ENCODE peak calls at places on chromosomes 16 and 17, in nine cellular contexts. B, W, X, L, R, K, J, U and Z are unnamed samples.

GRCh38 chr17:78362671-78363070 is 2.8 kb upstream of the SOCS3 start:
- DNase-seq in R (no peak), L (no peak), B (no peak), X (no peak), J (no peak), W (no peak), K (no peak), U (no peak), Z (no peak)

GRCh38 chr16:56610017-56610608 is 1.7 kb downstream of the MT2A start:
- DNase-seq in R (peak), W (no peak), B (peak), L (peak), K (peak), U (peak), J (peak), X (peak), Z (peak)

GRCh38 chr17:21240375-21241055 is 12.7 kb downstream of the NATD1 start:
- DNase-seq in L (no peak), K (no peak), X (no peak), W (no peak), R (no peak), B (no peak), U (no peak), J (no peak), Z (no peak)

GRCh38 chr17:78947235-78948153 is 22.3 kb upstream of the TIMP2 start:
- DNase-seq in K (no peak), R (peak), W (no peak), U (peak), X (no peak), B (no peak), J (no peak), L (no peak), Z (no peak)

GRCh38 chr17:78390241-78391050 is 12.0 kb downstream of the PGS1 start:
- DNase-seq in U (peak), R (no peak), L (no peak), B (peak), W (no peak), K (peak), J (peak), X (no peak), Z (peak)

GRCh38 chr16:90043526-90043925 is 24.3 kb upstream of the DBNDD1 start:
- DNase-seq in X (no peak), R (no peak), U (no peak), W (no peak), L (no peak), J (no peak), K (no peak), B (no peak), Z (no peak)

GRCh38 chr16:89557230-89557935 is 3.1 kb upstream of the RPL13 start:
- DNase-seq in J (peak), K (peak), B (peak), U (peak), X (peak), R (peak), L (peak), W (peak), Z (peak)

GRCh38 chr17:36817483-36818048 is 119.7 kb upstream of the LHX1 start:
- DNase-seq in X (no peak), L (no peak), W (peak), J (no peak), K (no peak), B (no peak), U (no peak), R (no peak), Z (no peak)

GRCh38 chr17:74012465-74012864 is 191.0 kb upstream of the RPL38 start:
- DNase-seq in X (no peak), W (no peak), L (no peak), K (no peak), U (no peak), R (no peak), B (no peak), J (no peak), Z (no peak)

GRCh38 chr16:53094013-53094630 is 39.3 kb downstream of the CHD9 start:
- DNase-seq in K (peak), X (peak), J (no peak), U (peak), W (no peak), L (peak), B (no peak), R (peak), Z (peak)

GRCh38 chr17:29086628-29087332 is 43.8 kb downstream of the PIPOX start:
- DNase-seq in J (no peak), B (no peak), W (peak), L (no peak), K (no peak), U (no peak), R (no peak), X (no peak), Z (peak)

GRCh38 chr17:7254511-7254910 is 2.5 kb downstream of the ELP5 start:
- DNase-seq in W (no peak), J (no peak), U (peak), R (no peak), B (no peak), K (no peak), X (no peak), L (no peak), Z (no peak)

GRCh38 chr17:45382226-45382625 is 50.4 kb downstream of the ARHGAP27 start:
- DNase-seq in R (no peak), J (no peak), B (no peak), X (no peak), L (no peak), W (no peak), K (no peak), U (no peak), Z (no peak)

GRCh38 chr17:36674278-36674650 is 72.9 kb downstream of the MRM1 start:
- DNase-seq in X (peak), R (no peak), U (no peak), B (no peak), W (no peak), L (no peak), J (no peak), K (no peak), Z (no peak)

GRCh38 chr17:28760987-28761562 is 17.3 kb downstream of the TRAF4 start:
- DNase-seq in U (no peak), J (peak), X (peak), R (peak), W (peak), K (peak), L (peak), B (peak), Z (peak)

GRCh38 chr16:79632289-79632688 is 31.8 kb upstream of the MAF start:
- DNase-seq in R (no peak), B (no peak), J (no peak), K (no peak), L (no peak), U (peak), X (no peak), W (no peak), Z (peak)

GRCh38 chr16:11309895-11310633 is 28.9 kb upstream of the PRM1 start:
- DNase-seq in R (no peak), J (no peak), W (no peak), L (no peak), B (no peak), U (no peak), K (peak), X (peak), Z (no peak)

GRCh38 chr17:4043862-4044261 is 79.6 kb upstream of the ATP2A3 start:
- DNase-seq in R (peak), U (no peak), X (peak), W (no peak), K (no peak), B (no peak), J (no peak), L (no peak), Z (no peak)

GRCh38 chr16:57537596-57538234 is 1.3 kb upstream of the CCDC102A start:
- DNase-seq in X (no peak), B (no peak), J (no peak), K (no peak), W (no peak), L (no peak), R (no peak), U (no peak), Z (no peak)

GRCh38 chr17:64004218-64004770 is 6.1 kb downstream of the PRR29 start:
- DNase-seq in K (no peak), R (no peak), W (no peak), L (no peak), J (no peak), X (peak), B (no peak), U (no peak), Z (no peak)

GRCh38 chr17:5413682-5414081 is 5.8 kb downstream of the NUP88 start:
- DNase-seq in J (peak), B (peak), K (peak), L (no peak), X (no peak), U (peak), R (no peak), W (no peak), Z (peak)

GRCh38 chr16:56855936-56856335 is 9.1 kb upstream of the SLC12A3 start:
- DNase-seq in B (no peak), U (no peak), L (no peak), X (no peak), R (no peak), J (no peak), K (no peak), W (no peak), Z (no peak)

GRCh38 chr16:82699711-82700495 is 73.1 kb downstream of the CDH13 start:
- DNase-seq in K (peak), U (no peak), X (no peak), L (no peak), J (peak), W (no peak), B (peak), R (no peak), Z (peak)

GRCh38 chr16:86381491-86381890 is 128.8 kb upstream of the FOXF1 start:
- DNase-seq in X (no peak), J (no peak), B (no peak), W (no peak), L (no peak), R (no peak), U (no peak), K (no peak), Z (peak)

GRCh38 chr17:19750835-19751234 is 2.7 kb upstream of the ALDH3A1 start:
- DNase-seq in L (no peak), B (no peak), R (no peak), X (no peak), U (no peak), W (no peak), J (no peak), K (no peak), Z (no peak)

GRCh38 chr16:83549836-83550569 is 257.8 kb upstream of the HSBP1 start:
- DNase-seq in J (no peak), K (no peak), U (no peak), X (no peak), L (no peak), R (no peak), B (no peak), W (peak), Z (no peak)

GRCh38 chr16:84616515-84616914 is 1.4 kb downstream of the COTL1 start:
- DNase-seq in R (no peak), K (no peak), B (no peak), J (no peak), L (no peak), X (peak), U (no peak), W (no peak), Z (peak)

GRCh38 chr17:60135951-60136666 is 13.7 kb upstream of the CA4 start:
- DNase-seq in W (no peak), L (peak), X (peak), R (no peak), K (no peak), J (no peak), B (no peak), U (no peak), Z (no peak)

GRCh38 chr16:67246081-67246944 is 968 bp downstream of the FHOD1 start:
- DNase-seq in K (peak), U (peak), X (peak), J (peak), L (peak), B (peak), W (peak), R (peak), Z (peak)

GRCh38 chr17:9356488-9356911 is 219.1 kb downstream of the STX8 start:
- DNase-seq in X (no peak), U (no peak), B (no peak), K (no peak), R (no peak), W (peak), J (no peak), L (no peak), Z (no peak)

GRCh38 chr17:7001562-7001961 is 5.7 kb downstream of the ALOX12 start:
- DNase-seq in J (peak), W (peak), U (no peak), K (no peak), X (peak), R (peak), B (peak), L (no peak), Z (peak)

GRCh38 chr17:16922386-16923096 is 49.4 kb downstream of the TNFRSF13B start:
- DNase-seq in K (no peak), J (no peak), R (no peak), B (no peak), U (no peak), L (no peak), W (no peak), X (peak), Z (peak)

GRCh38 chr16:53952215-53953208 is 248.6 kb downstream of the FTO start:
- DNase-seq in X (no peak), L (no peak), W (no peak), U (no peak), J (peak), R (no peak), B (peak), K (peak), Z (peak)

GRCh38 chr17:8489841-8490240 is 54.2 kb downstream of the NDEL1 start:
- DNase-seq in R (no peak), X (no peak), W (no peak), B (no peak), L (no peak), U (no peak), J (peak), K (no peak), Z (peak)

GRCh38 chr17:48293319-48294192 is 136.5 kb downstream of the SKAP1 start:
- DNase-seq in K (no peak), B (no peak), W (no peak), J (no peak), U (no peak), L (no peak), X (no peak), R (no peak), Z (peak)
- TF ChIP-seq CTCF in K (peak), B (no peak), W (no peak), J (no peak), U (no peak), L (no peak), X (no peak), R (no peak), Z (no peak)

GRCh38 chr16:81469183-81469677 is 24.6 kb downstream of the CMIP start:
- DNase-seq in W (no peak), U (no peak), X (no peak), B (no peak), R (no peak), K (no peak), J (no peak), L (no peak), Z (no peak)

GRCh38 chr16:81469710-81470481 is 25.3 kb downstream of the CMIP start:
- DNase-seq in W (no peak), R (no peak), U (no peak), L (no peak), K (no peak), J (no peak), B (no peak), X (peak), Z (peak)

GRCh38 chr16:81472391-81472790 is 27.8 kb downstream of the CMIP start:
- DNase-seq in U (no peak), R (no peak), K (no peak), X (no peak), J (no peak), B (no peak), L (no peak), W (no peak), Z (no peak)

GRCh38 chr16:81471882-81472281 is 27.3 kb downstream of the CMIP start:
- DNase-seq in K (no peak), J (no peak), R (no peak), W (no peak), B (no peak), U (no peak), X (no peak), L (no peak), Z (no peak)

DNA sequence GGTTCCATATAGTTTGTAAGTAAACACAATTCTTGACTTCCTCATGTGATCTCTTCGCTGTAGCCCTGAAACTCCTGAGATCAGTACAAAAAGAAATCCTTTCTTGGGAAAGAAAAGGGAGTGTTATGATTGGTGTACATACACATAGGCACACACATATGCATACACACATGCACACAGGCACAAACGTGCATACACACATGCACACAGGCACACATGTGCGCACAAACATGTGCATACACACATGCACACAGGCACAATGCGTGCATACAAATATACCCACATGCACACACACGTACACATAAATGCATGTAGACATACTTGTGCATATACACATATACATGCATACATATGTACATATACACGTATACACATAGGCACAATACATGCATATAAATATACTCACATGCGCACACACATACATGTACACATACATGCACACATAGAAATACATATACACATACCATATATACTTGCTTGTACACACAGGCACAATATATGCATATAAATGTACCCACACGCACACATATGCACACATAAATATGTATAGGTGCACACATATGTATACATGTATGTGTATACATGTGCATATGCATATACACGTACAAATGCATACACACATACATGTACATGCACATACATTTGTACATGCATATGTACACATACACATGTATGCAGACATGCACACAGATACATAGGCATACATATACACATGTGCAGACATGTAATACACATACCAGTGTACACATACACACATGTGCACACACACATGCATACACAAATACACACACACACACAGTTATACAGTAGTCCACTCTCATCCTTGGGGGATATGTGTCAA is 26.4 kb downstream of the CMIP start:
- DNase-seq in U (no peak), W (no peak), B (no peak), X (no peak), L (no peak), K (no peak), J (no peak), R (no peak), Z (no peak)
- H3K4me3 ChIP-seq in U (no peak), W (no peak), B (no peak), X (no peak), L (no peak), K (no peak), J (no peak), R (no peak), Z (no peak)

DNA sequence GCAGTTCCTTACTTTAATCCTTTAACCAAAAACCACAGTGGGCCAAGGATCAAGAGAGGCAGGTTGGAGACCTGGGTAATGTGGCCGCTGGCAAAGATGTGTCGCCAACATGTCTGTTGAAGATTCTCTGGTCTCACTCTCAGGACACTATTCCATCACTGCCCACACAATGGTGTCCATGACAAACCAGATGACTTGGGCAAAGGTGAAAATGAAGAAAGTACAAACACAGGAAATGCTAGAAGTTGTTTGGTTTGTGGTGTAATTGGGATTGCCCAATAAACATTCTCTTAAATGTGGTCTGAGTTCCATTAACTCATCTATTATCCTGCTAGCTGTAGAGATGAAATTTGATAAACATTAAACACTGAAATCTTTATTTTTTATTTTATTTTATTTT is 43.3 kb downstream of the SALL1 start:
- DNase-seq in B (no peak), J (peak), X (no peak), K (no peak), U (no peak), W (no peak), R (no peak), L (no peak), Z (no peak)
- TF ChIP-seq CTCF in B (no peak), J (no peak), X (no peak), K (no peak), U (no peak), W (no peak), R (no peak), L (no peak), Z (no peak)

DNA sequence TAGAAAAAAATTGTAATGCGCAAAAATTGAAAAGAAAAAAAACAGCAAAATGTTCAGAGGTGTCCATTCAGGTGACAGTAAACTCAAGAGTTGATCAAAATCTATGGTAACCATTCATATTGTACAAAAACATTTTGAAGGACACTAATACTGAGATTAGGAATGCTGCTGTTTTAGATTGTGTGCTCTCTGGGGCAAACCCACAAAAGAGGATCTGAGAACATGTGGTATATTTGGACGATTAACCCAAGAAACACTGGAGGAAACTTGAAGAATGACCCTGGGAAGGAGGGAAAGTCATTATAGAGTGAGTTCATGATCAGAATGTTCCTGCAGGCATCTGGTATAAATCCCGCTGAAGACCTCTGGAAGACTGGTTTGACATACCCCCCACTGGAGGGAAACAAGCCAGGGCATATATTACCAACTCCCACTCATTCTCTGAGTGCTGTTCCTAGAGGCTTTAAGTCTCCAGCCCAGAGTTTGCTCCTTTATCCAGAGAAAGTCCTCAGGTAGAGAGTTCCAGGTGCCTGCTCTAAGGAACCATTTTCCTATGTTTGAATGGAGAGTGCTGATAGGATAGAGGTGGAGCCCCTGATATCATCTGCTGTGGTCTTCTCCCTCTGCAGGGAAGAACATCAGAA is 1.2 kb downstream of the KRTAP4-2 start:
- DNase-seq in W (no peak), L (no peak), X (no peak), K (no peak), R (no peak), B (no peak), J (no peak), U (no peak), Z (no peak)
- H3K4me3 ChIP-seq in W (no peak), L (no peak), X (no peak), K (no peak), R (no peak), B (no peak), J (no peak), U (no peak), Z (no peak)

DNA sequence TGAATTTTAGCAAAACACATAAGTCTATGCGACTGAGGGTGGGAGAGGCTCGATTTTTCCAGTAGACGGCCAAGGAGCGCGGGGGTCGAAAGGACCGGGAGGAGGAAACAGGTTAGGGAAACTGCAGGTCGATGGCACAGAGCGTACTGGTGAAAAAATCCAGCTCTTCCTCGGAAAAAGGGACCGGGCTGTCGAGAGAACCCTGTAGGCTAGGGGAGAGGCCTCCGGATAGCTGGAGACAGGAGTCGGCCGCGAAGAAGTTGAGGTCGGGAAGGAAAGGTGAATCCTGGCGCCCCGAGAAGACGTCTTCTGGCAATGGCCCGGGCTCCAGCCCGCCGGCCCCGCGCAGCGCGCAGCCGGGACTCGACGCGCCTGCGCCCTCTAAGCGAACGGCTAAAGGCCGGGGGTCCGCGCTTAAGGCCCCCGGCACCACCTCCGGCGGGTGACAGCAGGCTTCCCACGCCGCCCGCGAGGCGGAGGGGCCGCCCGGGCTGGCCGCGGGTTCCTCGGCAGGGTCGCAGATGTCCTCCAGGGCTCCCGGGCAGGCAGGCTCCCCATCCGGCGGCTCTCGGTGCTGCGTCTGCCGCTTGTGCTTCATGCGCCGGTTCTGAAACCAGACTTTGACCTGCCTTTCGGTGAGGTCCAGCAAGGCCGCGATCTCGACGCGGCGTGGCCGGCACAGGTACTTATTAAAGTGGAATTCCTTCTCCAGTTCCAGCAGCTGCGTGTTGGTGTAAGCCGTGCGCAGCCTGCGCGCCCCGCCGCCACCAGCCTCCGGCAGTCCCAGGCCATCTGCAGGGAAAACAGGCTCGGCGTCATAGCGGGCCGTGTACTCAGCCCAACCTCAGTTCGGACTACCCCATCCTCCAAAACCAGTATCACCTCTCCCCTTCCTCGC is 1.7 kb downstream of the HOXB2 start:
- DNase-seq in X (peak), U (peak), B (peak), J (no peak), R (peak), W (peak), K (peak), L (no peak), Z (peak)
- TF ChIP-seq CTCF in X (peak), U (peak), B (peak), J (no peak), R (no peak), W (peak), K (no peak), L (no peak), Z (no peak)